ENCODE peak calls at places on chromosomes 7 and 10, in eight cellular contexts. K is stromal cell of bone marrow; G is stimulated activated CD4-positive, alpha-beta T cell treated with anti-CD3 and anti-CD28 coated beads, Interleukin-1b, Interleukin-23, amount 100 ng/mL, for 48 hours; N is SHP77; Y is renal cortical epithelial cell; V is effector memory CD4-positive, alpha-beta T cell; W is CD8-positive, alpha-beta memory T cell; H is cardiac fibroblast. P is an unnamed sample.

GRCh38 chr10:101768791-101769170 is 7.1 kb downstream of the FGF8 start:
- DNase-seq in K (no peak), G (no peak), N (no peak), Y (no peak), V (no peak), W (no peak), H (no peak), P (no peak)

GRCh38 chr7:158035343-158035742 is 552.3 kb downstream of the PTPRN2 start:
- DNase-seq in K (no peak), G (no peak), N (no peak), Y (no peak), V (no peak), W (no peak), H (no peak), P (no peak)

GRCh38 chr7:151459726-151460473 is 20.0 kb upstream of the CRYGN start:
- DNase-seq in K (peak), G (no peak), N (no peak), Y (peak), V (no peak), W (no peak), H (peak), P (peak)

GRCh38 chr10:53162856-53163255 is 390.3 kb upstream of the MBL2 start:
- DNase-seq in K (no peak), G (no peak), N (no peak), Y (no peak), V (no peak), W (no peak), H (no peak), P (no peak)

GRCh38 chr7:11281953-11282352 is 308.3 kb downstream of the PHF14 start:
- DNase-seq in K (no peak), G (no peak), N (no peak), Y (no peak), V (no peak), W (no peak), H (no peak), P (no peak)

GRCh38 chr7:17989546-17989945 is 38.1 kb downstream of the PRPS1L1 start:
- DNase-seq in K (peak), G (no peak), N (no peak), Y (peak), V (no peak), W (no peak), H (no peak), P (no peak)

GRCh38 chr10:10519674-10520073 is 498.0 kb upstream of the CELF2 start:
- DNase-seq in K (no peak), G (no peak), N (no peak), Y (no peak), V (no peak), W (no peak), H (no peak), P (no peak)

GRCh38 chr10:121426307-121426706 is 171.9 kb downstream of the FGFR2 start:
- DNase-seq in K (no peak), G (no peak), N (no peak), Y (no peak), V (no peak), W (no peak), H (no peak), P (no peak)

GRCh38 chr10:101099901-101100300 is 31.2 kb upstream of the TLX1 start:
- DNase-seq in K (no peak), G (no peak), N (no peak), Y (no peak), V (no peak), W (no peak), H (no peak), P (no peak)

GRCh38 chr7:133568544-133568943 is 315.7 kb downstream of the EXOC4 start:
- DNase-seq in K (no peak), G (no peak), N (no peak), Y (no peak), V (no peak), W (no peak), H (no peak), P (no peak)

GRCh38 chr7:155815332-155816191 is 3.3 kb upstream of the SHH start:
- DNase-seq in K (no peak), G (peak), N (no peak), Y (no peak), V (peak), W (peak), H (peak), P (peak)

GRCh38 chr10:78688221-78688944 is 380.4 kb upstream of the ZMIZ1 start:
- DNase-seq in K (no peak), G (no peak), N (no peak), Y (no peak), V (no peak), W (no peak), H (no peak), P (no peak)

GRCh38 chr10:128095023-128095752 is 31.0 kb downstream of the MKI67 start:
- DNase-seq in K (no peak), G (peak), N (no peak), Y (no peak), V (peak), W (peak), H (no peak), P (no peak)

P was measured in RCC 7860.